ENCODE peak calls at places on chromosomes 1 and 21, in seven cellular contexts. T is HepG2, G is pancreas, C is A549, X is right cardiac atrium, V is gastrocnemius medialis, I is aorta. W is an unnamed sample. For H3K9me3, the result is how much of the 10 kb centered on the place peaks cover.

GRCh38 chr1:166855558-166855957 is 16.3 kb downstream of the POGK start:
- ATAC-seq in I (no peak), C (peak), V (no peak), G (no peak), X (no peak), T (peak), W (no peak)

GRCh38 chr1:178539291-178539690 is 26.4 kb downstream of the TEX35 start:
- ATAC-seq in T (no peak), X (no peak), C (no peak), V (no peak), I (no peak), G (no peak), W (no peak)

GRCh38 chr21:10521091-10521598 is at the start of gene TPTE:
- ATAC-seq in I (peak), G (no peak), T (peak), X (peak), V (no peak), C (no peak), W (peak)

GRCh38 chr1:116412480-116412798 is 39.4 kb downstream of the ATP1A1 start:
- ATAC-seq in X (no peak), G (no peak), V (no peak), T (peak), C (no peak), I (no peak), W (no peak)

GRCh38 chr1:193794239-193794638 is 607.8 kb upstream of the B3GALT2 start:
- ATAC-seq in G (no peak), X (no peak), I (no peak), T (no peak), C (no peak), V (no peak), W (no peak)

GRCh38 chr1:171754381-171754705 is 12.5 kb upstream of the VAMP4 start:
- ATAC-seq in T (no peak), G (no peak), V (no peak), X (peak), C (no peak), I (no peak), W (peak)

GRCh38 chr1:209728466-209728865 is 23.8 kb downstream of the HSD11B1 start:
- ATAC-seq in I (no peak), V (no peak), G (no peak), C (no peak), X (peak), T (no peak), W (no peak)

GRCh38 chr1:4554291-4554865 is 100.0 kb upstream of the AJAP1 start:
- ATAC-seq in C (no peak), I (no peak), V (no peak), G (no peak), X (no peak), T (no peak), W (no peak)

GRCh38 chr21:45347712-45348477 is 57.1 kb upstream of the COL18A1 start:
- ATAC-seq in X (no peak), I (peak), G (no peak), T (no peak), V (no peak), C (no peak), W (no peak)

GRCh38 chr1:109296782-109297181 is 10.0 kb downstream of the MYBPHL start:
- ATAC-seq in X (no peak), V (no peak), T (no peak), G (no peak), I (no peak), C (no peak), W (no peak)

GRCh38 chr1:202315576-202316168 is 26.1 kb downstream of the UBE2T start:
- ATAC-seq in G (peak), T (peak), I (peak), C (peak), X (peak), V (peak), W (peak)

GRCh38 chr1:210332233-210332632 is 3.5 kb downstream of the HHAT start:
- ATAC-seq in V (no peak), T (no peak), G (no peak), C (no peak), X (no peak), I (no peak), W (no peak)

GRCh38 chr1:219544163-219544846 is 68.6 kb downstream of the ZC3H11B start:
- ATAC-seq in I (no peak), C (peak), G (no peak), V (no peak), T (no peak), X (no peak), W (no peak)

GRCh38 chr1:22332166-22332717 is 119.4 kb upstream of the ZBTB40 start:
- ATAC-seq in T (no peak), I (peak), G (no peak), X (no peak), C (no peak), V (no peak), W (no peak)

GRCh38 chr1:96559707-96560588 is 161.6 kb upstream of the PTBP2 start:
- ATAC-seq in V (peak), I (peak), X (peak), G (no peak), C (peak), T (no peak), W (peak)

GRCh38 chr1:86757272-86757984 is 53.1 kb downstream of the SH3GLB1 start:
- ATAC-seq in G (no peak), C (no peak), T (no peak), X (peak), I (peak), V (peak), W (no peak)

GRCh38 chr1:152907686-152908601 is at the start of gene IVL:
- ATAC-seq in C (no peak), G (no peak), T (no peak), I (no peak), V (no peak), X (no peak), W (no peak)

GRCh38 chr1:23745515-23745914 is 2.2 kb downstream of the ELOA start:
- ATAC-seq in G (peak), C (no peak), I (no peak), T (peak), X (no peak), V (no peak), W (no peak)

GRCh38 chr1:150627821-150628410 is 1.5 kb downstream of the ENSA start:
- ATAC-seq in I (no peak), T (no peak), C (no peak), V (no peak), X (no peak), G (no peak), W (no peak)

GRCh38 chr1:150628766-150629114 is 672 bp downstream of the ENSA start:
- ATAC-seq in I (no peak), V (no peak), X (no peak), C (no peak), T (no peak), G (no peak), W (no peak)

GRCh38 chr1:150626150-150626549 is 3.3 kb downstream of the ENSA start:
- ATAC-seq in I (no peak), X (no peak), T (no peak), G (no peak), C (no peak), V (no peak), W (no peak)

GRCh38 chr1:150629115-150629928 is at the start of gene ENSA:
- ATAC-seq in C (peak), X (peak), V (peak), G (peak), T (peak), I (peak), W (peak)
- H3K4me3 ChIP-seq in C (peak), X (peak), V (peak), G (peak), T (peak), I (peak), W (peak)

DNA sequence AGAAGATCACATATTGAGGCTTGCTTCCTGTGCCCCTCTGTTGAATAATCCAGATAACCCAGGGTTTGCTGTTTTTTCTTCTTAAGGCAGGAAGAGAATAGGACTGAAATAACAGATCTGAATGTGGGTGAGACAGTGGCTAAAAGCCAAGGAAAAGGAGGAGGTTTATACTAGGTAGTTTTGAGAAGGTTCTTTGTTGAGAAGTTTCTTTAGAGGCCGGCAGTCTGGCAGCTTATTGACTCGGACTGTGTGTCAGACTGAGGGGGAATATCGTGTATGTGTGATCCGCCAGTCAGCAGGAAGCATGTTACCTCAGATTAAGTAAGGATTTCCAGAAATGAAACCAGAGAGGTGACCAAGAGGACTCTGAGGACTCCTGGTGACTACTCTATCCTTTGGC is 119.8 kb downstream of the PLA2G4A start:
- ATAC-seq in V (no peak), T (no peak), C (no peak), I (peak), X (peak), G (no peak), W (no peak)
- H3K9me3 ChIP-seq in V (under half), T (under half), C (under half), I (under half), X (under half), G (under half), W (under half)

DNA sequence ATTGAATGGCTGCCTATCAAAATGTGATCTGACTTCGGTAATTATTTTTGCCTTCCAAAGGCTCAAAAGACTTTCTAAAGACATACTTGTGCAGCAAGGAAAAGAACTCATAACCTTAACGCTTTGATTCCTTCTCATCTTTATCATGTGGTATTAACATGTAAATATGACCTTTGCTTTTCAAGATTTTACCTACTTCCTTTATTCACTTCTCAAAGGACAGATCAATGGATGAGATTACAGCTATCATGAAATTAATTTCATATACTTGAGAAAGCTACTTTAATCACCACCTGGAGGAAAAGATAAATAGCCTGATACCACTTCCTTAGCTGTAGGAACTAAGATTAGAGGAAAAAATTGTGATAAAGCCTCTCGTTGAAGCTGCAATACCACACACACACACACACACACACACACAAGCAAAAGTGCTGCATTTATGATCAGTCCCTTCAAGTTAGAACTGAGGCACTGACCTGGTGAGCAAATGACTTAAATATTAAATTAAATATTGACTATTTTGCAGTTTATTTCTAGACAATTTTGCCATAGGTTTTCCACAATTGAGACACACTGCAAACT is 27.4 kb upstream of the DMRTB1 start:
- ATAC-seq in G (no peak), X (no peak), I (no peak), T (no peak), V (no peak), C (no peak), W (no peak)
- H3K4me3 ChIP-seq in G (no peak), X (no peak), I (no peak), T (no peak), V (no peak), C (no peak), W (no peak)

DNA sequence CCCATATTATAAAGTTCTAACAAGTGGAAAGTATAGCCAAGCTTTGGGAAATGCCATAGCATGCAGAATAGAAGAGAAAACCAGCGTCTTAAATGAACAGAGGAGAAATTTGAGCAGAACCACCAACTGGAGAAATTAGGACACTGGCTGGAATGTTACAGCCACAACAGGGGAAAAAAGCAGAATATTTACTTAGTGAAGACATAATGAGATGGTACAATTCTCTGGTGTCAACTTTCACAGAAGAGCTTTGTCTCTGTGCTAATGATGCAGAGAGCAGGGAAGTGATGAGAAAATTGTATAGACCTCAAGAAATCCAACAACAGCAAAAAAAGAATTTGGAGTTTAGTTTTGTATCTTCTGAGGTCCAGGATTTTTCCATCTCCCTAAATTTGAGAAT is 249.7 kb downstream of the KIF26B start:
- ATAC-seq in V (no peak), X (no peak), T (no peak), G (no peak), C (no peak), I (no peak), W (no peak)
- H3K9me3 ChIP-seq in V (under half), X (under half), T (under half), G (under half), C (under half), I (under half), W (under half)

GRCh38 chr1:151346769-151347522 is at the start of gene RFX5:
- ATAC-seq in X (peak), V (peak), C (peak), G (peak), T (peak), I (peak), W (peak)
- H3K4me3 ChIP-seq in X (peak), V (peak), C (peak), G (peak), T (peak), I (peak), W (peak)

GRCh38 chr21:17803536-17803935 is 15.6 kb downstream of the C21orf91 start:
- ATAC-seq in V (no peak), I (no peak), C (no peak), T (no peak), G (no peak), X (no peak), W (no peak)

GRCh38 chr21:17802568-17802967 is 16.6 kb downstream of the C21orf91 start:
- ATAC-seq in I (no peak), T (no peak), C (no peak), V (no peak), G (no peak), X (no peak), W (no peak)

DNA sequence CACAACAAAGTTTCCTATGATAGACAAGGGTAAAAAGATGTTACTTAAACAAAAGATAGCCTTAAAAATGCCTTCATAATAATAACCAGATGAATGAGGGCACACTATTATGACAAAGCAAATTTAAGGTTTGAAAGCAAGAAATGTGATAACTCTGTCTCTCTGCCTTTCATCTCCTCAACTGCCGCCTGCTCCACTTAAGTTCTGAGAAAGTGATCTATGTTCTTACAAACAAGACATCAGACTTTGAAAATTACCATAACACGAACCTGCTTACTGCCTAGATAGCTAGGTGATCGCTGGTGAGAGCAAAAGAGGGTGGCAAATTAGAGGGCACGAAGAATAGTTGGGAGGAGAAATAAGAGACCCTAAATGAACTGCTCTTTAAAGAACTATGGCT is 13.2 kb downstream of the C21orf91 start:
- ATAC-seq in C (no peak), T (no peak), I (no peak), X (no peak), V (no peak), G (no peak), W (no peak)
- H3K9me3 ChIP-seq in C (under half), T (under half), I (under half), X (under half), V (under half), G (under half), W (under half)

GRCh38 chr1:145979746-145980435 is 15.4 kb downstream of the POLR3GL start:
- ATAC-seq in I (peak), V (peak), G (no peak), C (no peak), X (peak), T (no peak), W (peak)
- H3K4me3 ChIP-seq in I (no peak), V (peak), G (no peak), C (no peak), X (peak), T (no peak), W (no peak)

GRCh38 chr1:248243204-248243603 is 12.0 kb downstream of the OR2M4 start:
- ATAC-seq in V (no peak), C (no peak), G (no peak), I (no peak), T (peak), X (no peak), W (no peak)
- H3K9me3 ChIP-seq in V (under half), C (under half), G (under half), I (under half), T (under half), X (under half), W (under half)

GRCh38 chr1:184614667-184615066 is 140.0 kb downstream of the EDEM3 start:
- ATAC-seq in I (no peak), V (no peak), C (no peak), G (no peak), X (no peak), T (no peak), W (no peak)

GRCh38 chr1:184608581-184608980 is 146.1 kb downstream of the EDEM3 start:
- ATAC-seq in V (no peak), G (no peak), C (no peak), X (no peak), T (no peak), I (no peak), W (no peak)

GRCh38 chr1:184606786-184607185 is 147.9 kb downstream of the EDEM3 start:
- ATAC-seq in I (no peak), V (no peak), C (no peak), T (no peak), G (no peak), X (peak), W (peak)

GRCh38 chr1:184608990-184609389 is 145.7 kb downstream of the EDEM3 start:
- ATAC-seq in C (no peak), X (no peak), I (no peak), T (no peak), V (no peak), G (no peak), W (no peak)

DNA sequence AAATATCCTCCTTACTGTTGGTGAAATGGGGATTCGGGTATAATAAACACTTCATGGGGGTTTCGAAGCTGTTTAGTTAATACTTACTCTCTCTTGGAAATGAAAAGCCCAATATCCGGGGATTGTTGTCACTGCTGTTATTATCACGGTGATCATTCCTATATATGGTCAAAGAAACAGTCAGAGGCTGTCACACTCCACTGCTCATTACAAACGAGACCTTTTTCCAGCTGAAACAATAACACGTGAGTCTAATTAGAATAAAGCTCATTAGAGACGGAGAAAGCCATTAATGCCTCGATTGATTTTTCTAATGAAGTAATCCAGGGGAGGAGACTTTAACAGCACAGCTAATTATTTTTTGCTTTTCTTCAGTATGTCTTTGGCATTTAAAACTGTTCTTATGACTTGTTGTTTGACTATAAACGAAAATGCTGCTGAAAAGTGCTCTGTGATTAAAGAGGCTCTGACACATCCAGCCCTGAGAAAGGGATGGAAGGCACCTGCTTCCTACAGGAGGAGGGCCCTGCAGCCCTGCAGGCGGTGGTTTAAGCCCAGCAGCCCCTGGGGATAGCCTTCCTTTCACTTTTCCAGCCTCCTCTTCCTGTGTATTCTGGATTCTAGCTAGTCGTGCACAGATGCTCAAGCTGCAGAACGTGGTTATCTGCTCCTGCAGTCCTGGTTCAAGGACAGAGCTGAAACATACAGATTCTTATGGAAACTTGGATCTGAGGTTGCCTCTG is 143.6 kb downstream of the EDEM3 start:
- ATAC-seq in X (no peak), T (no peak), C (no peak), V (no peak), G (no peak), I (no peak), W (peak)
- H3K4me3 ChIP-seq in X (no peak), T (no peak), C (no peak), V (no peak), G (no peak), I (no peak), W (peak)

GRCh38 chr1:158022554-158023278 is 29.3 kb downstream of the KIRREL1 start:
- ATAC-seq in X (peak), V (peak), I (peak), C (no peak), G (no peak), T (no peak), W (peak)

GRCh38 chr1:158024737-158025136 is 31.3 kb downstream of the KIRREL1 start:
- ATAC-seq in G (no peak), I (peak), V (peak), T (no peak), C (no peak), X (peak), W (no peak)

GRCh38 chr1:158027485-158027884 is 34.0 kb downstream of the KIRREL1 start:
- ATAC-seq in G (no peak), I (no peak), C (no peak), X (no peak), V (no peak), T (no peak), W (no peak)

GRCh38 chr1:158026641-158027040 is 33.2 kb downstream of the KIRREL1 start:
- ATAC-seq in G (no peak), X (peak), C (no peak), T (no peak), I (no peak), V (no peak), W (no peak)

DNA sequence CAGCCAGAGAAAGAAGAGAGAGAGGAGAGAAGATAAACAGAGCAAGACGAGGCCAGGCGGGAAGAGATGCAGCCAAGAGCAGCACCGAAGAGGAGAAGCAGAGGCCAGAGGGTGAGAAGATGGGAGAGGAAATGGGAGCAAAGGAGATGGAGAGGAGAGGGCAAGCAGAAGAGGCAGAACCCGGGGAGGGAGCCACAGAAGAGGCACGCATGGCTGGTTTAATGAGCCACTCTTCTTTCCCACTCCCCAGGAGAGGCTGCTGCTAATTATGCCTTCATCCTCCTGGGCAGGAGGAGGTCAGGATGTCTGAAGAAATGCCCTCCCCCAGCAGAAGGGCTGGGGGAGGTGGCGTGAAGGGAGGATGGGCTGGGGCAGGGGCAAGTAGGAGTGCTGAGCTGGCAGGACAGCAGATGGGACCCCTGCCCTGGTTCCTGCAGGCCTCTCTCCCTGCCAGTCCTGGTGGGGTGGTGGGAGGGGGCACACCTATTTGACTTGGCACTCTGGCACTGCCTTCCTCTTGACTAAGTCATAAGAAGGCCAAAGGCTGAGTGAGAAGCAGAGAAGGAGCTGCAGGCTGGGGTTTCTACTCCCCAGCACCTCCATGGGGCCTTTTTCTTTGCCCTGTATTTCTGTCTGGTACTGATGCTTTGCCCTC is 32.3 kb downstream of the KIRREL1 start:
- ATAC-seq in C (no peak), X (no peak), T (no peak), I (no peak), G (no peak), V (no peak), W (no peak)
- H3K9me3 ChIP-seq in C (under half), X (under half), T (under half), I (under half), G (under half), V (under half), W (under half)

W was measured in gastroesophageal sphincter.